ENCODE peak calls at places on chromosomes 6 and 20, in five cellular contexts. O is pancreas, C is BJ, M is brain microvascular endothelial cell, A is adrenal gland. T is an unnamed sample.

GRCh38 chr20:35398660-35399144 is 13.1 kb downstream of the UQCC1 start:
- DNase-seq in O (no peak), C (no peak), M (no peak), A (no peak), T (no peak)

GRCh38 chr20:44011251-44011940 is 96.7 kb downstream of the TOX2 start:
- DNase-seq in O (no peak), C (no peak), M (no peak), A (no peak), T (no peak)

GRCh38 chr6:56524891-56525703 is 117.6 kb downstream of the DST start:
- DNase-seq in O (no peak), C (peak; percentile 99), M (peak; percentile 65), A (no peak), T (no peak)

GRCh38 chr6:156777866-156778614 is 862 bp downstream of the ARID1B start:
- DNase-seq in O (peak; percentile 84), C (no peak), M (peak; percentile 32), A (peak; percentile 59), T (peak; percentile 55)

GRCh38 chr20:17796096-17796563 is 96.4 kb downstream of the BANF2 start:
- DNase-seq in O (peak; percentile 84), C (peak; percentile 36), M (no peak), A (peak; percentile 49), T (no peak)

GRCh38 chr6:151958332-151958731 is 150.8 kb downstream of the ESR1 start:
- DNase-seq in O (no peak), C (no peak), M (peak; percentile 81), A (no peak), T (no peak)

GRCh38 chr6:321158-321438 is 28.8 kb downstream of the DUSP22 start:
- DNase-seq in O (no peak), C (no peak), M (no peak), A (no peak), T (no peak)

GRCh38 chr6:131124341-131125071 is 10.8 kb upstream of the AKAP7 start:
- DNase-seq in O (no peak), C (no peak), M (no peak), A (no peak), T (no peak)

GRCh38 chr6:33716379-33716778 is 4.9 kb upstream of the UQCC2 start:
- DNase-seq in O (peak; percentile 67), C (no peak), M (no peak), A (no peak), T (no peak)

GRCh38 chr6:137867685-137868509 is 838 bp downstream of the TNFAIP3 start:
- DNase-seq in O (peak; percentile 73), C (no peak), M (no peak), A (peak; percentile 36), T (peak; percentile 41)

GRCh38 chr6:169171010-169171409 is 82.6 kb downstream of the THBS2 start:
- DNase-seq in O (no peak), C (no peak), M (no peak), A (no peak), T (no peak)

GRCh38 chr20:12068146-12068545 is 150.5 kb downstream of the BTBD3 start:
- DNase-seq in O (no peak), C (no peak), M (no peak), A (no peak), T (no peak)

GRCh38 chr6:99189823-99190721 is 159.4 kb downstream of the FAXC start:
- DNase-seq in O (no peak), C (no peak), M (no peak), A (no peak), T (no peak)

GRCh38 chr20:51654495-51654894 is 112.0 kb upstream of the NFATC2 start:
- DNase-seq in O (no peak), C (no peak), M (no peak), A (no peak), T (no peak)

GRCh38 chr20:42714298-42715141 is 475.2 kb downstream of the PTPRT start:
- DNase-seq in O (no peak), C (no peak), M (no peak), A (no peak), T (no peak)

GRCh38 chr6:24274441-24275083 is 83.3 kb downstream of the DCDC2 start:
- DNase-seq in O (no peak), C (no peak), M (peak; percentile 7), A (no peak), T (no peak)

GRCh38 chr6:37809144-37809543 is 10.4 kb upstream of the ZFAND3 start:
- DNase-seq in O (no peak), C (no peak), M (no peak), A (peak; percentile 53), T (no peak)

GRCh38 chr6:30719356-30719755 is 796 bp upstream of the TUBB start:
- DNase-seq in O (no peak), C (no peak), M (no peak), A (no peak), T (no peak)

GRCh38 chr20:49965781-49966304 is 16.9 kb upstream of the SNAI1 start:
- DNase-seq in O (peak; percentile 18), C (no peak), M (no peak), A (no peak), T (no peak)

GRCh38 chr6:24460966-24461365 is 28.4 kb downstream of the GPLD1 start:
- DNase-seq in O (no peak), C (no peak), M (no peak), A (no peak), T (no peak)

GRCh38 chr6:163398796-163399195 is 15.7 kb upstream of the QKI start:
- DNase-seq in O (no peak), C (no peak), M (no peak), A (peak; percentile 40), T (no peak)

GRCh38 chr6:142925575-142926110 is 19.3 kb downstream of the HIVEP2 start:
- DNase-seq in O (no peak), C (no peak), M (peak; percentile 88), A (no peak), T (no peak)

GRCh38 chr6:28866342-28867077 is 57.3 kb downstream of the TRIM27 start:
- DNase-seq in O (peak; percentile 90), C (no peak), M (peak; percentile 24), A (peak; percentile 45), T (peak; percentile 51)
- TF ChIP-seq CTCF in O (no peak), C (no peak), M (no peak), A (no peak), T (no peak)

GRCh38 chr20:46168438-46168837 is 50.3 kb downstream of the CD40 start:
- DNase-seq in O (no peak), C (no peak), M (no peak), A (no peak), T (no peak)

GRCh38 chr20:46171909-46172308 is 53.8 kb downstream of the CD40 start:
- DNase-seq in O (no peak), C (no peak), M (no peak), A (no peak), T (no peak)

GRCh38 chr20:46167080-46167479 is 49.0 kb downstream of the CD40 start:
- DNase-seq in O (no peak), C (no peak), M (no peak), A (no peak), T (no peak)

GRCh38 chr20:46171476-46171875 is 53.4 kb downstream of the CD40 start:
- DNase-seq in O (no peak), C (no peak), M (no peak), A (no peak), T (no peak)

DNA sequence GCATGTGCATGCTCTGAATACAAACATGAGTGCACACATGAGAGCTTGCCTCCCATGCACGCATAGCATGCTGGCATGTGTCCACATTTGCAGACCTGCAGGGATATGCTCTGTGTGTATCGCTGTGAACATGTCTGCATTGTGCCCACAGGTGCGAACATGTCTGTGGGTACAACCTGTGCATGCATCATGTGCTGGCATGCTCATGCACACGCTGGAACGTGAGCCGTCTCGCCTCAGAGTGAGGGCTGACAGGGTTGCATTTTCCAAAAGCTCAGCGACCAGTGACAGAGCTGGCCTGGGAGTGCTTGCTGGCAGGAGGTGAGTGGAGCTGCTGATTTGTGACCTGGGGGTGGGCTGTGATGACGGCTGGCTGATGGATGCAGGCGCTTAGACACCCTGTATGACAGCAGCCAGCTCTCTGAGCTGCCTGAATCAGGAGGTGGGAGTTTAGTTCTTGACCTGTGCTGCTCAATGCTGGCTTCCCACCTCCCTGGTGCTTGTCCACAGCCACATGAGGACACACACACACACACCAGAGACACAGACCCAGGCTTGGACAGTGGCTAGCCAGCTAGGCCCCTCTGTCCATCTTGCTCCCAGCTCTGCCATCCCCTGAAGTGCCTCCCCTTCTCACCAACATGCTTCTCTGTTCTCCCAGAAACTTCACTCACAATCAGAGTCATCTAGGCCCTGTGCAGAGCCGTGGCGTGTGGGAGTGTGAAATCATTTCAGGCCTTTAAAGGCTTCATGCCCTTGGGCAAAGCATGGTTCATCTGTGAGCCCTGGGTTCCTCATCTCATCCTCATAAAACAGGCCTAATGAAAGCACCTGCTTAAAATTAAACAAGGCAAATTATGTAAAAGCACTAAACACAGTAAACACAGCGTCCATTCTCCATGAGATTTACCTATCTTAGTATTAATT is 51.4 kb downstream of the CD40 start:
- DNase-seq in O (no peak), C (no peak), M (no peak), A (no peak), T (no peak)
- H3K27me3 ChIP-seq in O (no peaks in the 10 kb centered on the region), C (peaks cover 11% of the 10 kb centered on the region), M (peaks cover 21% of the 10 kb centered on the region), A (peaks cover 11% of the 10 kb centered on the region), T (peaks cover 38% of the 10 kb centered on the region)

GRCh38 chr6:158853072-158853871 is 34.1 kb upstream of the EZR start:
- DNase-seq in O (peak; percentile 89), C (peak; percentile 49), M (peak; percentile 86), A (peak; percentile 43), T (peak; percentile 83)
- TF ChIP-seq CTCF in O (no peak), C (no peak), M (no peak), A (no peak), T (no peak)

GRCh38 chr20:37131486-37131885 is 35.7 kb upstream of the RBL1 start:
- DNase-seq in O (no peak), C (no peak), M (no peak), A (no peak), T (no peak)
- H3K27me3 ChIP-seq in O (no peaks in the 10 kb centered on the region), C (peaks cover 2% of the 10 kb centered on the region), M (no peaks in the 10 kb centered on the region), A (no peaks in the 10 kb centered on the region), T (no peaks in the 10 kb centered on the region)

DNA sequence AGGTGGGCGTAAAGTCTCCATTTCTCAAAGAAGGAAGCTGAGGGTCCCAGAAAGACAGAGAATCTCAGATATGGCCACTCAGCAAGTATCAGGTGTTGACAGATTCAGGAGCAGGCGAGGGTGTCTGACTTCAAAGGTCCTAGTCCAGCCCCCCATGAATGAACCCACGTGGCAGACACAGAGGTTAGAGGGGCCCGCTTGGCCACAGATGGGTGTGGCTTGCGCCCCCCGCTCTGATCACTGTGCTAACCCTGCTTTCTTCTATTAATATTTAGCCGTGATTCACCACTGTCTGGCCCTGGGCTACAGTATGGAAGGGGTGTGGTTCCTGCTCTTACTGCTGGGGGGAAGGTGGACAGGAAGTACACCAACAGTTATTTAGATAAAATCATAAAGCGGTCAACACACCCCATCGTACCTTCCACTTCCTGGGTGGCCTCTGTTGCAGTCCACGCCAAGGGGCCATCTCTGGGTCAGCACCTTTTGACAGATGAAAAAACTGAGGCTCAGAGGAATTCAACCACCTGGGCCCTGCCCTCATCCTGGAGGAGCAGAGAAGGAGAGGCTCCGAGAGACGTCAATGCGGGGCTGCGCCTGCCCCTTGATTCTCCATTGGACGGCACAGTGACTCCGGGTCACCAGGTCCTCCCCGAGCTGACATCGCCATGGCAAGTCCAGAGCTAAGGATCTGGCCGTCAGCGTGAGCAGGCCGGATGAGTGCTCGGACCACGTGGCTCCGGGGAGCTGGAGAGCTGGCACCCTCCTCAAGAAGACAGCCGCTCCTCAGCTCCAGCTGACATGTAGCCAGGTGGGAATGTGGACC is 206.3 kb downstream of the PREX1 start:
- DNase-seq in O (peak; percentile 22), C (no peak), M (peak; percentile 28), A (no peak), T (no peak)
- TF ChIP-seq CTCF in O (no peak), C (no peak), M (no peak), A (no peak), T (peak; percentile 29)